ENCODE peak calls at places on chromosomes 12 and 14, in seven cellular contexts. R is H1, O is HepG2, Z is K562, J is SK-N-SH, L is GM12891, F is GM12878. D is an unnamed sample.

GRCh38 chr12:77064891-77065360 is 443 bp downstream of the E2F7 start:
- DNase-seq in F (no peak), R (no peak), Z (peak), J (no peak), L (no peak), O (no peak), D (no peak)

GRCh38 chr12:4052691-4053090 is 179.5 kb upstream of the PARP11 start:
- DNase-seq in R (no peak), L (no peak), F (no peak), Z (no peak), J (no peak), O (peak), D (no peak)

GRCh38 chr12:113196996-113197395 is 11.5 kb downstream of the RITA1 start:
- DNase-seq in O (peak), F (no peak), L (peak), Z (peak), R (no peak), J (peak), D (peak)

GRCh38 chr12:59972941-59973340 is 377.1 kb downstream of the SLC16A7 start:
- DNase-seq in R (no peak), J (no peak), L (no peak), F (no peak), Z (no peak), O (peak), D (no peak)

GRCh38 chr12:2119266-2119665 is 66.5 kb downstream of the CACNA1C start:
- DNase-seq in F (no peak), R (no peak), Z (no peak), L (no peak), J (no peak), O (no peak), D (no peak)

GRCh38 chr12:27841392-27841882 is 61.4 kb upstream of the MANSC4 start:
- DNase-seq in L (no peak), Z (no peak), O (no peak), J (no peak), R (no peak), F (no peak), D (no peak)

GRCh38 chr14:61611880-61612630 is 83.3 kb upstream of the HIF1A start:
- DNase-seq in J (no peak), Z (no peak), F (no peak), L (no peak), O (no peak), R (no peak), D (no peak)

GRCh38 chr12:52020539-52021336 is 14.0 kb downstream of the TAMALIN start:
- DNase-seq in Z (peak), J (peak), F (no peak), O (peak), R (peak), L (peak), D (no peak)

GRCh38 chr14:63308723-63309317 is 9.9 kb downstream of the GPHB5 start:
- DNase-seq in L (no peak), Z (peak), R (peak), O (peak), F (no peak), J (peak), D (no peak)

GRCh38 chr12:47753021-47754001 is 5.4 kb downstream of the RAPGEF3 start:
- DNase-seq in O (no peak), F (no peak), R (no peak), Z (no peak), L (no peak), J (peak), D (no peak)

GRCh38 chr12:9335867-9336266 is 127.7 kb upstream of the PZP start:
- DNase-seq in F (no peak), O (no peak), L (no peak), J (no peak), R (no peak), Z (no peak), D (no peak)

GRCh38 chr14:37545174-37545573 is 49.9 kb downstream of the FOXA1 start:
- DNase-seq in R (no peak), J (no peak), O (no peak), Z (no peak), L (no peak), F (no peak), D (no peak)

GRCh38 chr12:107356266-107356936 is 263.1 kb upstream of the CRY1 start:
- DNase-seq in L (no peak), Z (no peak), R (no peak), J (no peak), O (peak), F (no peak), D (no peak)

GRCh38 chr12:76274699-76275098 is 73.5 kb downstream of the BBS10 start:
- DNase-seq in Z (no peak), L (no peak), O (no peak), J (no peak), F (no peak), R (no peak), D (no peak)

GRCh38 chr12:4331221-4331620 is 10.2 kb downstream of the TIGAR start:
- DNase-seq in J (no peak), F (no peak), O (no peak), L (no peak), R (no peak), Z (no peak), D (no peak)

GRCh38 chr12:29795715-29796114 is 12.0 kb upstream of the TMTC1 start:
- DNase-seq in O (no peak), R (no peak), L (no peak), F (no peak), Z (no peak), J (no peak), D (no peak)

GRCh38 chr12:15772405-15773018 is 16.7 kb downstream of the EPS8 start:
- DNase-seq in Z (no peak), L (no peak), R (no peak), J (peak), O (peak), F (no peak), D (no peak)

GRCh38 chr12:49358548-49359141 is 8.6 kb upstream of the SPATS2 start:
- DNase-seq in J (peak), Z (peak), R (no peak), L (peak), F (no peak), O (peak), D (no peak)

GRCh38 chr14:24802236-24802635 is 168.2 kb upstream of the GZMB start:
- DNase-seq in L (no peak), O (no peak), J (no peak), Z (no peak), R (peak), F (no peak), D (no peak)

GRCh38 chr12:3047961-3048360 is 29.2 kb upstream of the TSPAN9 start:
- DNase-seq in Z (no peak), L (no peak), O (no peak), R (no peak), J (no peak), F (no peak), D (no peak)

GRCh38 chr12:20268771-20269170 is 99.6 kb upstream of the PDE3A start:
- DNase-seq in J (no peak), F (no peak), R (no peak), Z (no peak), L (no peak), O (no peak), D (no peak)

GRCh38 chr14:100398044-100398443 is 74.9 kb downstream of the SLC25A47 start:
- DNase-seq in R (no peak), Z (no peak), O (peak), J (no peak), F (no peak), L (no peak), D (no peak)

GRCh38 chr14:70822706-70823185 is 13.4 kb upstream of the MAP3K9 start:
- DNase-seq in F (no peak), O (no peak), J (peak), L (no peak), R (peak), Z (no peak), D (no peak)

GRCh38 chr14:67137744-67138371 is 51.4 kb upstream of the GARIN2 start:
- DNase-seq in F (no peak), L (no peak), Z (peak), O (no peak), R (no peak), J (peak), D (no peak)

GRCh38 chr14:24297190-24297964 is 2.2 kb downstream of the DHRS1 start:
- DNase-seq in J (peak), F (no peak), O (peak), L (no peak), Z (peak), R (no peak), D (no peak)

GRCh38 chr12:19437996-19438395 is 1.3 kb upstream of the AEBP2 start:
- DNase-seq in R (peak), O (no peak), L (no peak), J (no peak), F (no peak), Z (no peak), D (no peak)

GRCh38 chr12:116595186-116595585 is 36.0 kb downstream of the MAP1LC3B2 start:
- DNase-seq in O (no peak), J (no peak), R (no peak), F (no peak), L (no peak), Z (no peak), D (no peak)

GRCh38 chr12:116592731-116593130 is 33.5 kb downstream of the MAP1LC3B2 start:
- DNase-seq in J (no peak), F (no peak), L (no peak), O (no peak), Z (no peak), R (no peak), D (no peak)

GRCh38 chr12:116595672-116596071 is 36.5 kb downstream of the MAP1LC3B2 start:
- DNase-seq in R (no peak), F (no peak), O (no peak), Z (no peak), L (no peak), J (no peak), D (no peak)

GRCh38 chr12:116592116-116592637 is 33.0 kb downstream of the MAP1LC3B2 start:
- DNase-seq in Z (no peak), R (no peak), J (no peak), O (no peak), F (no peak), L (no peak), D (no peak)

DNA sequence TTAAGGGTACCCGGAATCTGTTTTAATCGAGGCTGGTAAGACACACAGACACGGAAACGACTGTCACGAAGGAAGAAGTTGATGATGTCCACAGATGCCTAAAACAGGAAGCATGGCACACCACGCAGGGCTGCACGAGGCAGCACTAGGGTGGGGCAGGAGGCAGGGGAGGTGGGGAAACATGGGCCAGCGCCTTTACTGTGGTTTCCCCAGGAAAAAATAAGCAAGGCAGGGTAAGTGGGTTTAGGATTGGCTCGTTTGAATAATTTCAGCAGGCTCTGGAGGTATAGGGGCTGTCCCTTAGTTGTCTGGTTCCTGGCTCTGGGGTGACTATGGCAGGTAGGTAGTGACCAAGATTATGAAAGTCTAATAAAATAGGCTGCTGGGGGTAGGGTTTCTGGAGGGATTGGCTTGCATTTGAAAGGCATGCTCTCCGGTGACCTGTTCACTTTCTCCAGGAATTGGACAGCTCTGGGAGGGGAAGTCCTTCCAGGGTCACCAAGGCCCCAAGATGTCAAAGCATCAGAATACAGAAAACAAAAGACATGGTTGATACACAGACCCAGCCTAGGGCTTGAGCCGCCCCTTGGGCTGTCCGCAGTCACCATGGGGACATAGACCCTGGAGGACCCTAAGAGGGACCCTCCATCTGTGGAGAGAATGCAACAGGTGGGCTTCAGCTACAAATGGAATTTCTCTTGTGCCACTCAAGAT is 35.3 kb downstream of the MAP1LC3B2 start:
- DNase-seq in L (no peak), J (no peak), F (no peak), R (no peak), Z (no peak), O (no peak), D (no peak)
- TF ChIP-seq TAF1 in L (no peak), J (no peak), F (no peak), R (no peak), Z (no peak), O (no peak), D (no peak)

DNA sequence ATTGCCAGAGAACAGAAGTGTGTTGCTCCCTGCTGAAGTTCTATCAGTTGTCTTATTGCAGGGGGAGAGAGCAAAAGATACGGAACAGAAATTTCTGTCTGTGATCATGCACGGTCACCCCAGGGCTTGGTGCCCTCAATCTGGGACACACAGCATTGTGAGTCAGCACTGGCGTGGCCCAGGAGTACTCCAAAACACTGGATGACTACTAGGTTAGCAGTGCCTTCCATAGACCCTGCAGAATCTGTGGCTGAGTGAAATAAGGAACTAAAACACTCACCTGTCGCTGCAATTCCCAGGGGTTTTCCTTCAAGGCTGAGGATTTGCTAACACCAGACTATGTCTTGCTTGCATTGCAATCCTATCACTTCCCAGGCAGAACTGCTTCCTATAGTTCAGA is 165.5 kb downstream of the ANO6 start:
- DNase-seq in R (no peak), Z (no peak), L (no peak), F (no peak), J (no peak), O (no peak), D (no peak)
- TF ChIP-seq TAF1 in R (no peak), Z (no peak), L (no peak), F (no peak), J (no peak), O (no peak), D (no peak)

DNA sequence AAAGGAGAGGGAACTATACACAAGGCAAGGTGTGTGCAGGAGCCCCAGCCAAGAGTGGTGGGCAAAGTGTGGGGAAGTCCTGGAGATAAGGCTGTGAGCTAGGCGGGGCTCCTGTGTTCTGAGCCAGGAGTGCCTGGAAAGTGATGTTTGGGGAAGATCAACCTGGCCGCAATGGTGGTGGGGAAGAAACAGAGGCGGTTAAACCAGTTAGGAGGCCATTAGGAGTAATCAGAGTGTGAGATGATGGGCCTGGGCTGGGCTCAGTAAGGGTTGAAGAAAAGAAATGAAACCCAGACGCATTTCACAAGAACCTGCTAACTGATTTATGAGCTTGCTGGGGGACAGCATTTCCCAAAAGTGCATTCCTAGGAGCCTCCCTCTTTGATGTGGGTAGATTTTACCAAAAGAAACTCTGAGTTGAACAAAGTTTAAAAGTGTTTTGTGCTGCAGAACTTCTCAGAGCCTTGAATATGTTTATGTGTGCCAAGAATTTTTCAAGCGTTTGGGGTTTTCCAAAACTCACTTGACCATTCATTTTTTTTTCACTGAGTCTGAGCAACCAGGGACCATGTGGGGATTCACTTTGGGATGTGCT is 34.2 kb upstream of the LRP1-AS start:
- DNase-seq in Z (no peak), R (no peak), J (no peak), F (no peak), L (no peak), O (no peak), D (no peak)
- TF ChIP-seq TAF1 in Z (no peak), R (no peak), J (no peak), F (no peak), L (no peak), O (no peak), D (no peak)

DNA sequence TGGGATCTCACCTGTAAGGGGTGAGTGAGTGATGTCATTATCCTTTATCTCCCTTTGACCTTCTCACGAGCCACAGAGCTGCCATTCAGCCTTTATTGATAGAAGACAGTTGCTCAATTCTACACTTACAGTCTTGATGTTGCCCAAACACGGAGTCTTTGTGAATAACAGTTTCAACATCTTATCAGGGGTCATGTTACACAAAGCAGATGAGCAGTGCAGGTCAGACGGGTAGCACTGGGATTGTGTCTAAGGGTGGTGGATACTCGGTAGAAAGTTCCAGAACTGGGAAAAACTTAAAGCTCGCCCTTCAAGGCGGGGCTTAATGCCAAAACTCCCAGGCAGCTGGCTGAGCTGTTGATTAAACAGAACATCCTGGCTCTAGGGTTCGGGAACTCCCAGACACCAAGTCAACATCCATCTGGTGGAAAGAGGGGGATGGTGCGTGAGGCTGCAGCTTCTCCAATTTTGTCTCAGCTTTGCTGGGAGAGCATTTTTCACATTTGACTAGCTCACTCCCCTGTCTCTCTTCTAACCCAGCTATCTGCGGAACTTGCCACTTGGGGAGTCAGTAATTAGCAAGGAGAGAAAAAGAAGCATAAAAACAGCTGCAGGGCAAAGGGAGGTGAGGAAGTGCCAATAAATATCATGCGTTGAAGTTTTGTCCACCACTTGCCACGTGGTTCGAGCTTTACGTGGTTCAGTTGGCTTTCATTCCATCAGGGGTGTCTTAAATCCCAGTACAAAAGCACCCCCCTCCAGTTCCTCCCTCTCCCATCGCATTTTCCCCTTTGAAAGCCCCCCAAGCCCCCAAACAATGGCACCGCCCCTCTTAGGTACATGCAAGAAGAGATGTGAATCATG is 31.0 kb downstream of the FOXN4 start:
- DNase-seq in Z (no peak), L (no peak), R (no peak), F (no peak), O (peak), J (no peak), D (no peak)
- TF ChIP-seq TAF1 in Z (no peak), L (no peak), R (no peak), F (no peak), O (no peak), J (no peak), D (no peak)

DNA sequence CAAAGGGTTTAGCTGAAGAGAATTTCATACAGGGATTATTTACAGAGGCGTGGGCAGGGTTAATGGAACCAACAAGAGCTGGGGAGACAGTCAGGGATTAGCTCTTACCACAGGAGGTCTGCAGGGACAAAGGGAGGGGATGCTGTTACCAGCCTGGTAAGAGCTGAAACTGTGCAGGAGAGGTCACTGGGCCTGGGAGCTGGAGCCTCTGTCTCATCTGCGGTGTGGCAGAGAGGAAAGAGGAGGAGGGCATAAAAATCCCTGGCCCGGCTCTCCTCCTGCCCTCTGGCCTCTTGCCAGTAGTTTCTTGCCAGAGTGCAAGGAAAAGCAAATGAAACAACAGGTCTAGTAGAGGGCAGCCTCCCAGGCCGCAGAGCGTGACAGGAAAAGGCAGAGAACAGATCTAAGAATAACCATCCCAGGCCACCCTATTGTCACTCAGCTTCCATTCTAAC is 18.9 kb upstream of the POC1B start:
- DNase-seq in Z (no peak), O (no peak), F (no peak), J (no peak), R (no peak), L (no peak), D (no peak)
- TF ChIP-seq TAF1 in Z (no peak), O (no peak), F (no peak), J (no peak), R (no peak), L (no peak), D (no peak)

D was measured in GM12892.